ENCODE peak calls at places on chromosomes 16 and 17, in eight cellular contexts. One of them, this sample, is unnamed.

GRCh38 chr17:4043862-4044261 is 79.6 kb upstream of the ATP2A3 start:
- DNase-seq in astrocyte of the spinal cord: no peak
- DNase-seq in adrenal gland: no peak
- DNase-seq in kidney: no peak
- DNase-seq in stomach: peak; percentile 64
- DNase-seq in omental fat pad: no peak
- DNase-seq in AG10803: no peak
- DNase-seq in left lung: no peak
- DNase-seq in this sample: no peak

GRCh38 chr17:64492481-64493109 is 4.3 kb downstream of the POLG2 start:
- DNase-seq in astrocyte of the spinal cord: peak; percentile 23
- DNase-seq in adrenal gland: no peak
- DNase-seq in kidney: no peak
- DNase-seq in stomach: no peak
- DNase-seq in omental fat pad: no peak
- DNase-seq in AG10803: no peak
- DNase-seq in left lung: no peak
- DNase-seq in this sample: no peak

GRCh38 chr16:89338863-89339262 is 121.4 kb downstream of the ZNF778 start:
- DNase-seq in astrocyte of the spinal cord: no peak
- DNase-seq in adrenal gland: no peak
- DNase-seq in kidney: no peak
- DNase-seq in stomach: no peak
- DNase-seq in omental fat pad: no peak
- DNase-seq in AG10803: no peak
- DNase-seq in left lung: no peak
- DNase-seq in this sample: no peak

GRCh38 chr17:82414548-82415281 is 3.4 kb upstream of the HEXD start:
- DNase-seq in astrocyte of the spinal cord: peak; percentile 76
- DNase-seq in adrenal gland: peak; percentile 69
- DNase-seq in kidney: peak; percentile 88
- DNase-seq in stomach: peak; percentile 72
- DNase-seq in omental fat pad: peak; percentile 46
- DNase-seq in AG10803: peak; percentile 65
- DNase-seq in left lung: peak; percentile 92
- DNase-seq in this sample: peak; percentile 92

GRCh38 chr17:22171631-22172030 is 479.3 kb downstream of the KCNJ18 start:
- DNase-seq in astrocyte of the spinal cord: no peak
- DNase-seq in adrenal gland: no peak
- DNase-seq in kidney: no peak
- DNase-seq in stomach: no peak
- DNase-seq in omental fat pad: no peak
- DNase-seq in AG10803: no peak
- DNase-seq in left lung: no peak
- DNase-seq in this sample: no peak

GRCh38 chr16:88665148-88665547 is 2.3 kb upstream of the MVD start:
- DNase-seq in astrocyte of the spinal cord: no peak
- DNase-seq in adrenal gland: no peak
- DNase-seq in kidney: no peak
- DNase-seq in stomach: peak; percentile 49
- DNase-seq in omental fat pad: no peak
- DNase-seq in AG10803: no peak
- DNase-seq in left lung: no peak
- DNase-seq in this sample: no peak

GRCh38 chr17:59914274-59914854 is 21.4 kb downstream of the RPS6KB1 start:
- DNase-seq in astrocyte of the spinal cord: peak; percentile 37
- DNase-seq in adrenal gland: no peak
- DNase-seq in kidney: no peak
- DNase-seq in stomach: no peak
- DNase-seq in omental fat pad: no peak
- DNase-seq in AG10803: peak; percentile 62
- DNase-seq in left lung: no peak
- DNase-seq in this sample: no peak

GRCh38 chr17:74737299-74738050 is 419 bp downstream of the RAB37 start:
- DNase-seq in astrocyte of the spinal cord: no peak
- DNase-seq in adrenal gland: no peak
- DNase-seq in kidney: no peak
- DNase-seq in stomach: no peak
- DNase-seq in omental fat pad: no peak
- DNase-seq in AG10803: no peak
- DNase-seq in left lung: no peak
- DNase-seq in this sample: no peak

GRCh38 chr16:41439-42068 is 11.9 kb downstream of the POLR3K start:
- DNase-seq in astrocyte of the spinal cord: no peak
- DNase-seq in adrenal gland: no peak
- DNase-seq in kidney: no peak
- DNase-seq in stomach: no peak
- DNase-seq in omental fat pad: no peak
- DNase-seq in AG10803: no peak
- DNase-seq in left lung: peak; percentile 43
- DNase-seq in this sample: no peak

GRCh38 chr16:30901201-30902069 is 5.0 kb downstream of the CTF1 start:
- DNase-seq in astrocyte of the spinal cord: no peak
- DNase-seq in adrenal gland: no peak
- DNase-seq in kidney: no peak
- DNase-seq in stomach: no peak
- DNase-seq in omental fat pad: no peak
- DNase-seq in AG10803: no peak
- DNase-seq in left lung: no peak
- DNase-seq in this sample: no peak

GRCh38 chr16:28105954-28106353 is 42.4 kb upstream of the GSG1L start:
- DNase-seq in astrocyte of the spinal cord: no peak
- DNase-seq in adrenal gland: no peak
- DNase-seq in kidney: no peak
- DNase-seq in stomach: no peak
- DNase-seq in omental fat pad: no peak
- DNase-seq in AG10803: no peak
- DNase-seq in left lung: peak; percentile 17
- DNase-seq in this sample: no peak

GRCh38 chr16:28105297-28105696 is 41.8 kb upstream of the GSG1L start:
- DNase-seq in astrocyte of the spinal cord: no peak
- DNase-seq in adrenal gland: no peak
- DNase-seq in kidney: no peak
- DNase-seq in stomach: no peak
- DNase-seq in omental fat pad: no peak
- DNase-seq in AG10803: no peak
- DNase-seq in left lung: no peak
- DNase-seq in this sample: no peak

GRCh38 chr16:28104404-28104803 is 40.9 kb upstream of the GSG1L start:
- DNase-seq in astrocyte of the spinal cord: no peak
- DNase-seq in adrenal gland: no peak
- DNase-seq in kidney: no peak
- DNase-seq in stomach: no peak
- DNase-seq in omental fat pad: no peak
- DNase-seq in AG10803: no peak
- DNase-seq in left lung: peak; percentile 49
- DNase-seq in this sample: no peak

GRCh38 chr16:28107232-28107631 is 43.7 kb upstream of the GSG1L start:
- DNase-seq in astrocyte of the spinal cord: no peak
- DNase-seq in adrenal gland: no peak
- DNase-seq in kidney: no peak
- DNase-seq in stomach: no peak
- DNase-seq in omental fat pad: no peak
- DNase-seq in AG10803: no peak
- DNase-seq in left lung: no peak
- DNase-seq in this sample: no peak

GRCh38 chr16:28106467-28106866 is 43.0 kb upstream of the GSG1L start:
- DNase-seq in astrocyte of the spinal cord: no peak
- DNase-seq in adrenal gland: no peak
- DNase-seq in kidney: no peak
- DNase-seq in stomach: no peak
- DNase-seq in omental fat pad: no peak
- DNase-seq in AG10803: no peak
- DNase-seq in left lung: no peak
- DNase-seq in this sample: no peak
- TF ChIP-seq CTCF in astrocyte of the spinal cord: no peak
- TF ChIP-seq CTCF in adrenal gland: no peak
- TF ChIP-seq CTCF in kidney: no peak
- TF ChIP-seq CTCF in stomach: no peak
- TF ChIP-seq CTCF in omental fat pad: no peak
- TF ChIP-seq CTCF in AG10803: no peak
- TF ChIP-seq CTCF in left lung: no peak
- TF ChIP-seq CTCF in this sample: no peak

DNA sequence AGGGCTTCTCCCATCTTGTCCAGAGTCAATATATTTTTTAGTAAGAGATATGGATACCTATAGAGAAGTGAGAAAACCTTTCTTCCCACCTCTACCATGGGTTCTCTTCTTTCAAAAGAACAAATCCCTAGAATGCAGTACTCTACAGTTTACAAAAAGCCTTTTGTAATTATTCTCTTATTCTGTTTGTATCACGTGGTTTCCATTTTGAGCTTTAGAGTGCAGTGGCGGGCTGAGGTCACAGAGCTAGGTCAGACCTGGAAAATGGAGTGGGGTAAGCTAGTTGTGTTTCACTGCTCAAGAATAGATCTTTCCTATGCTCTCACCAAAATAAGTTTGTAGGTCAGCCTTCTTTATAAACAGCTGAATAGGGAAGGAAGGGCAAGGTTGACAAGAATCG is 85.3 kb upstream of the MAF start:
- DNase-seq in astrocyte of the spinal cord: no peak
- DNase-seq in adrenal gland: no peak
- DNase-seq in kidney: no peak
- DNase-seq in stomach: no peak
- DNase-seq in omental fat pad: no peak
- DNase-seq in AG10803: no peak
- DNase-seq in left lung: no peak
- DNase-seq in this sample: no peak
- TF ChIP-seq CTCF in astrocyte of the spinal cord: no peak
- TF ChIP-seq CTCF in adrenal gland: no peak
- TF ChIP-seq CTCF in kidney: no peak
- TF ChIP-seq CTCF in stomach: no peak
- TF ChIP-seq CTCF in omental fat pad: no peak
- TF ChIP-seq CTCF in AG10803: no peak
- TF ChIP-seq CTCF in left lung: no peak
- TF ChIP-seq CTCF in this sample: no peak

DNA sequence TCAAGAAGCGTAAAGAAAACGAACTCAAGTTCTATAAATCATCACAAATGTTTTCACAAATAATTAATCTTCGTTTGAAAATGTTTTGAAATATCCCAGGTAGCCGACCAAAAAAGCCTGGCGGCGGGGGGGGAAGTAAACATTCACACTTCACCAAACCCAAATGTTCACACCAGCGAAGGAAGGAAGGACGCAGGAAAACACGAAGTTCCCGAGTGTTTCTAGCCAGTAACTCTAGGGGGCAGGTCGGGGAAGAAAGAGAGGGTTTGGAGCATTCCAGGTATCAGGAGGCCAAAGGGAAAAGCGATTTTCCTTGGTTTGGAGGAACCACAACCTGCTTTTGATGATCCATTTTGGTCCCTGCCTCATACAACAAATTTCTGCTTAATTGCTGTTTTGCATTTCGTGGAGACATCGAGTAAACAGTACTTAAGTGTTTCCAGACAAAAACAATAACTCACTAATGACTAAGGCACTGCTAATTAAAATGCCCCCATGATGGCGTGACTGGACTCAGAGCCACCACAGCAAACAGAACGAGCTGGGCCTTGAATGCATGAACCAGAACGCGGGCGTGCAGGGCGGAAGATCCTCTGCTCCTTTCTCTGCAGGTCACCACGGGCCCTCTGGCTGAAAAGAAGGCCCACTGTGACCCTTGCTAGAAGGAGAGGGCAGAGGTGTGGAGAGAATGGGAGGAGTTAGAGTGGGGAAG is 16.6 kb downstream of the ZFHX3 start:
- DNase-seq in astrocyte of the spinal cord: no peak
- DNase-seq in adrenal gland: no peak
- DNase-seq in kidney: no peak
- DNase-seq in stomach: no peak
- DNase-seq in omental fat pad: no peak
- DNase-seq in AG10803: peak; percentile 85
- DNase-seq in left lung: no peak
- DNase-seq in this sample: no peak
- TF ChIP-seq CTCF in astrocyte of the spinal cord: peak; percentile 34
- TF ChIP-seq CTCF in adrenal gland: no peak
- TF ChIP-seq CTCF in kidney: no peak
- TF ChIP-seq CTCF in stomach: no peak
- TF ChIP-seq CTCF in omental fat pad: no peak
- TF ChIP-seq CTCF in AG10803: peak; percentile 59
- TF ChIP-seq CTCF in left lung: no peak
- TF ChIP-seq CTCF in this sample: peak; percentile 17

GRCh38 chr17:9904277-9905077 is 594 bp downstream of the RCVRN start:
- DNase-seq in astrocyte of the spinal cord: no peak
- DNase-seq in adrenal gland: no peak
- DNase-seq in kidney: peak; percentile 68
- DNase-seq in stomach: no peak
- DNase-seq in omental fat pad: no peak
- DNase-seq in AG10803: no peak
- DNase-seq in left lung: no peak
- DNase-seq in this sample: no peak

GRCh38 chr17:9906616-9907015 is 1.5 kb upstream of the RCVRN start:
- DNase-seq in astrocyte of the spinal cord: no peak
- DNase-seq in adrenal gland: no peak
- DNase-seq in kidney: peak; percentile 30
- DNase-seq in stomach: no peak
- DNase-seq in omental fat pad: no peak
- DNase-seq in AG10803: no peak
- DNase-seq in left lung: no peak
- DNase-seq in this sample: no peak

GRCh38 chr17:9907131-9907530 is 2.1 kb upstream of the RCVRN start:
- DNase-seq in astrocyte of the spinal cord: no peak
- DNase-seq in adrenal gland: no peak
- DNase-seq in kidney: peak; percentile 23
- DNase-seq in stomach: no peak
- DNase-seq in omental fat pad: no peak
- DNase-seq in AG10803: no peak
- DNase-seq in left lung: no peak
- DNase-seq in this sample: no peak

GRCh38 chr17:9905078-9905415 is at the start of gene RCVRN:
- DNase-seq in astrocyte of the spinal cord: no peak
- DNase-seq in adrenal gland: no peak
- DNase-seq in kidney: peak; percentile 56
- DNase-seq in stomach: no peak
- DNase-seq in omental fat pad: no peak
- DNase-seq in AG10803: no peak
- DNase-seq in left lung: no peak
- DNase-seq in this sample: no peak

DNA sequence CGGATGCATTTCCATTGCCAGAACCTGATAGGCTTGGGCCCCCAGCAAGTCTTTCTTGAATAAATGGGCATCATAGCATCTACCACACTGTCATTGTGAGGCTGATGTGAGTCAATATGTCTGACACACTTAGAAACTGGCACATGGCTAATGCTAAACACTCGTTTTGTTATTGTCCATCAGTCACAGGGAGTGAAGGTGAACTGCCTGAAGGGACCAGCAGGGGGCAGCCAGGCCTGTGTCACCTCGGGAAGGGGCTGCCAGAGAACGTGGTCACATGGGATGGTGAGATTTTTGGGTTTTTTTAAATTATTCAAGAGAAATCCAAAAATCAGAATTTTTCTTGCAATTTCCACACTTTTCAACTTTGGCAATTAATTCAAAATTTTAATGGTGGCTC is 831 bp upstream of the RCVRN start:
- DNase-seq in astrocyte of the spinal cord: no peak
- DNase-seq in adrenal gland: no peak
- DNase-seq in kidney: peak; percentile 24
- DNase-seq in stomach: no peak
- DNase-seq in omental fat pad: no peak
- DNase-seq in AG10803: peak; percentile 16
- DNase-seq in left lung: no peak
- DNase-seq in this sample: no peak
- TF ChIP-seq CTCF in astrocyte of the spinal cord: peak; percentile 50
- TF ChIP-seq CTCF in adrenal gland: peak; percentile 39
- TF ChIP-seq CTCF in kidney: peak; percentile 22
- TF ChIP-seq CTCF in stomach: no peak
- TF ChIP-seq CTCF in omental fat pad: no peak
- TF ChIP-seq CTCF in AG10803: peak; percentile 59
- TF ChIP-seq CTCF in left lung: peak; percentile 59
- TF ChIP-seq CTCF in this sample: peak; percentile 54

This sample was measured in osteocyte.